ENCODE peak calls at places on chromosomes 13 and 19, in nine cellular contexts. B, G, D, T, A, Z, C, R and F are unnamed samples. For H3K9me3, the result is how much of the 10 kb centered on the place peaks cover.

GRCh38 chr13:75372517-75372916 is 109.5 kb downstream of the TBC1D4 start:
- DNase-seq in B (no peak), G (no peak), D (no peak), T (peak), A (no peak), Z (peak), C (no peak), R (no peak), F (no peak)

GRCh38 chr13:36026556-36026955 is 104.6 kb downstream of the DCLK1 start:
- DNase-seq in B (no peak), G (no peak), D (no peak), T (no peak), A (no peak), Z (no peak), C (no peak), R (no peak), F (no peak)

GRCh38 chr19:49666120-49666444 is 349 bp downstream of the BCL2L12 start:
- DNase-seq in B (no peak), G (no peak), D (no peak), T (no peak), A (no peak), Z (no peak), C (no peak), R (no peak), F (no peak)

GRCh38 chr13:73943137-73943964 is 190.9 kb downstream of the KLF12 start:
- DNase-seq in B (no peak), G (no peak), D (no peak), T (no peak), A (no peak), Z (no peak), C (no peak), R (no peak), F (no peak)

GRCh38 chr19:54189020-54189667 is at the start of gene MBOAT7:
- DNase-seq in B (no peak), G (no peak), D (no peak), T (no peak), A (no peak), Z (no peak), C (no peak), R (no peak), F (no peak)

GRCh38 chr13:53250272-53250875 is 221.8 kb downstream of the OLFM4 start:
- DNase-seq in B (no peak), G (no peak), D (no peak), T (peak), A (no peak), Z (peak), C (no peak), R (peak), F (no peak)

GRCh38 chr13:102680842-102681725 is 13.8 kb downstream of the METTL21C start:
- DNase-seq in B (no peak), G (no peak), D (no peak), T (no peak), A (no peak), Z (no peak), C (no peak), R (no peak), F (no peak)

GRCh38 chr13:26872444-26873173 is 112.0 kb upstream of the GPR12 start:
- DNase-seq in B (peak), G (peak), D (no peak), T (peak), A (peak), Z (no peak), C (no peak), R (peak), F (no peak)

GRCh38 chr13:84658881-84659661 is 776.8 kb upstream of the SLITRK1 start:
- DNase-seq in B (no peak), G (no peak), D (no peak), T (no peak), A (no peak), Z (no peak), C (no peak), R (no peak), F (no peak)

GRCh38 chr13:114285166-114285808 is 3.9 kb downstream of the UPF3A start:
- DNase-seq in B (no peak), G (no peak), D (no peak), T (no peak), A (peak), Z (no peak), C (no peak), R (no peak), F (no peak)

GRCh38 chr19:45404557-45405434 is at the start of gene PPP1R13L:
- DNase-seq in B (peak), G (peak), D (peak), T (peak), A (peak), Z (no peak), C (peak), R (peak), F (no peak)

GRCh38 chr19:40605201-40605971 is 4.2 kb downstream of the LTBP4 start:
- DNase-seq in B (peak), G (peak), D (peak), T (peak), A (peak), Z (no peak), C (peak), R (peak), F (no peak)

GRCh38 chr13:78317030-78317429 is 286.3 kb downstream of the POU4F1 start:
- DNase-seq in B (no peak), G (no peak), D (no peak), T (no peak), A (no peak), Z (no peak), C (no peak), R (no peak), F (no peak)

GRCh38 chr13:106361621-106362020 is 173.8 kb downstream of the EFNB2 start:
- DNase-seq in B (no peak), G (no peak), D (no peak), T (no peak), A (no peak), Z (no peak), C (no peak), R (no peak), F (no peak)

GRCh38 chr13:112056739-112057433 is 10.1 kb upstream of the SOX1 start:
- DNase-seq in B (no peak), G (no peak), D (no peak), T (no peak), A (peak), Z (no peak), C (no peak), R (no peak), F (no peak)

GRCh38 chr19:46759817-46760333 is 13.6 kb upstream of the STRN4 start:
- DNase-seq in B (no peak), G (no peak), D (peak), T (peak), A (no peak), Z (peak), C (no peak), R (no peak), F (no peak)

GRCh38 chr19:35459414-35460082 is 11.5 kb downstream of the FFAR2 start:
- DNase-seq in B (peak), G (peak), D (peak), T (peak), A (peak), Z (peak), C (peak), R (peak), F (no peak)

GRCh38 chr13:21232196-21232595 is 55.7 kb downstream of the MRPL57 start:
- DNase-seq in B (no peak), G (no peak), D (peak), T (no peak), A (no peak), Z (peak), C (no peak), R (no peak), F (peak)

GRCh38 chr19:39265321-39265916 is 2.8 kb upstream of the IFNL2 start:
- DNase-seq in B (no peak), G (no peak), D (no peak), T (no peak), A (no peak), Z (no peak), C (no peak), R (no peak), F (no peak)

GRCh38 chr13:45847554-45848224 is 3.9 kb downstream of the SIAH3 start:
- DNase-seq in B (peak), G (peak), D (no peak), T (peak), A (no peak), Z (peak), C (no peak), R (no peak), F (no peak)

GRCh38 chr13:41058229-41059070 is 2.9 kb upstream of the WBP4 start:
- DNase-seq in B (no peak), G (no peak), D (no peak), T (peak), A (no peak), Z (no peak), C (no peak), R (no peak), F (no peak)

GRCh38 chr13:23516190-23516589 is 54.0 kb upstream of the TNFRSF19 start:
- DNase-seq in B (no peak), G (no peak), D (no peak), T (no peak), A (no peak), Z (no peak), C (no peak), R (no peak), F (peak)

GRCh38 chr13:102597029-102598015 is 536 bp downstream of the TPP2 start:
- DNase-seq in B (peak), G (no peak), D (peak), T (peak), A (no peak), Z (no peak), C (peak), R (peak), F (no peak)

GRCh38 chr19:54164369-54165068 is 5.0 kb upstream of the LENG1 start:
- DNase-seq in B (peak), G (peak), D (no peak), T (peak), A (no peak), Z (peak), C (peak), R (peak), F (no peak)

GRCh38 chr13:85347251-85347650 is 452.0 kb downstream of the SLITRK6 start:
- DNase-seq in B (no peak), G (no peak), D (no peak), T (no peak), A (no peak), Z (no peak), C (no peak), R (no peak), F (no peak)

GRCh38 chr13:90594694-90595093 is 752.8 kb upstream of the MIR17HG start:
- DNase-seq in B (no peak), G (no peak), D (no peak), T (no peak), A (no peak), Z (no peak), C (no peak), R (no peak), F (no peak)

GRCh38 chr19:34350161-34350561 is 14.8 kb upstream of the GPI start:
- DNase-seq in B (no peak), G (no peak), D (no peak), T (no peak), A (no peak), Z (no peak), C (peak), R (no peak), F (no peak)

GRCh38 chr13:97125051-97125809 is 96.9 kb upstream of the MBNL2 start:
- DNase-seq in B (no peak), G (no peak), D (peak), T (peak), A (no peak), Z (peak), C (no peak), R (no peak), F (no peak)

GRCh38 chr19:48812094-48812929 is 1.5 kb upstream of the BCAT2 start:
- DNase-seq in B (peak), G (peak), D (peak), T (peak), A (peak), Z (peak), C (peak), R (peak), F (peak)

GRCh38 chr19:43636121-43636683 is 3.4 kb downstream of the CADM4 start:
- DNase-seq in B (no peak), G (no peak), D (no peak), T (peak), A (no peak), Z (no peak), C (no peak), R (no peak), F (no peak)

GRCh38 chr13:46905249-46905648 is 8.4 kb upstream of the HTR2A start:
- DNase-seq in B (no peak), G (no peak), D (no peak), T (no peak), A (no peak), Z (no peak), C (no peak), R (no peak), F (no peak)

GRCh38 chr13:97191615-97192014 is 30.5 kb upstream of the MBNL2 start:
- DNase-seq in B (no peak), G (no peak), D (no peak), T (no peak), A (no peak), Z (no peak), C (no peak), R (no peak), F (no peak)

GRCh38 chr19:51094696-51095279 is 12.1 kb upstream of the KLK14 start:
- DNase-seq in B (no peak), G (peak), D (no peak), T (no peak), A (no peak), Z (no peak), C (peak), R (no peak), F (no peak)

GRCh38 chr19:9615828-9616227 is 5.2 kb downstream of the ZNF561 start:
- DNase-seq in B (no peak), G (no peak), D (no peak), T (no peak), A (no peak), Z (no peak), C (no peak), R (no peak), F (no peak)

GRCh38 chr19:9608912-9609311 is 12.1 kb downstream of the ZNF561 start:
- DNase-seq in B (no peak), G (no peak), D (no peak), T (no peak), A (no peak), Z (no peak), C (no peak), R (no peak), F (no peak)

GRCh38 chr19:9610484-9611113 is 10.4 kb downstream of the ZNF561 start:
- DNase-seq in B (no peak), G (no peak), D (no peak), T (no peak), A (no peak), Z (no peak), C (no peak), R (no peak), F (no peak)
- H3K9me3 ChIP-seq in B (half or more), G (half or more), D (under half), T (under half), A (half or more), Z (half or more), C (under half), R (under half), F (half or more)

DNA sequence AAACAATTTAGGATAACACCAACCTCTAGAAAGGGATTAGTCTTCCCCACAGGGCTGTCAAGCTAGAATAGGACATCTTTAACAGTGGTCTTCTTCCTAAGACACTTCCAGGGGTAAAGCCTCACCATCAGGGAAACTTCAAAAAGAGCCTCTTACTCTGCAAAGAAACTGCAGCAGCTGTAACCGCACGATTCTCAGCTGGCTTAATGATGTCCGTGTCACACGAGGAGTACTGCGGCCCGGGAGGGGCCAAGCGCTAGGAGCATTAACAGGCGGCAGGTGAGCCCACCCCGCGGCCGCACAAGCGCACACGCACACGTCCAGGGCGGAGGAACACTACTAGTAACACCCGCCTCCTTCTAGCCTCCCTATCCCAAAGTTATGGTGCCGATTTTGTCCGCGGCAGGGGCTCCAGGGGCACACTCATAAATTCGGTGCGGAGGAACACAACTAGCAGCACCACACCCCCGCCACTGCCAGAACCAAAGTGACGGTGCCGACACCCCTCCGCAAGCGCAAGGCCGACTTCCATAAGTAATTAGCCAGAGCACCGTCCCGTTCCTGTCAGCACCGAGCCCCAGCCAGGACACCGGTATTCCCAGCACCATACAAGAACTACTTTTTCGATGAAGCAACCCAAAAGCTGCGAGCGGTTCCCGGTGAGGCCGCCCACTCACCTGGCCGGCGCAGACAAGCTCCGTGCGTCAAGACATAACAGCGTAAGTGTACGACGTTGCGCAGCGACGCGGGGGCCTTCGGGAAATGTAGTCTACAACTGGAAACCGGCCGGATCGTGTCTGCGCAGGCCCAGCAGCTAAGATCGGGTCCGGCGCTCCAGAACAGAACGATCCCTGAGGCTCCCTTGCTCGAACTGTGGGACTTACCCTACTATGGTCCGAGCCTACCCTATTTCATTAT is at the start of the genes ZNF540 and ZNF571:
- DNase-seq in B (peak), G (peak), D (peak), T (peak), A (peak), Z (peak), C (peak), R (peak), F (peak)
- TF ChIP-seq POLR2A in B (peak), G (no peak), D (peak), T (peak), A (no peak), Z (peak), C (peak), R (peak), F (no peak)

GRCh38 chr13:110319774-110320509 is 12.9 kb downstream of the COL4A2 start:
- DNase-seq in B (no peak), G (no peak), D (no peak), T (peak), A (no peak), Z (no peak), C (no peak), R (no peak), F (no peak)
- H3K27ac ChIP-seq in B (peak), G (peak), D (peak), T (peak), A (no peak), Z (peak), C (no peak), R (no peak), F (peak)

GRCh38 chr19:58002384-58003152 is at the start of gene ZNF606:
- DNase-seq in B (peak), G (peak), D (peak), T (peak), A (peak), Z (peak), C (peak), R (peak), F (peak)
- H3K9me3 ChIP-seq in B (half or more), G (half or more), D (under half), T (under half), A (half or more), Z (half or more), C (under half), R (under half), F (half or more)

GRCh38 chr13:99498304-99499161 is 2.7 kb upstream of the TM9SF2 start:
- DNase-seq in B (peak), G (peak), D (peak), T (peak), A (peak), Z (peak), C (peak), R (peak), F (peak)

GRCh38 chr13:99501135-99501951 is at the start of gene TM9SF2:
- DNase-seq in B (peak), G (peak), D (peak), T (peak), A (peak), Z (peak), C (peak), R (peak), F (peak)

GRCh38 chr13:99500839-99501134 is 485 bp upstream of the TM9SF2 start:
- DNase-seq in B (no peak), G (no peak), D (no peak), T (no peak), A (no peak), Z (no peak), C (no peak), R (no peak), F (no peak)

GRCh38 chr13:99495478-99496321 is 5.6 kb upstream of the TM9SF2 start:
- DNase-seq in B (no peak), G (no peak), D (no peak), T (no peak), A (no peak), Z (no peak), C (no peak), R (no peak), F (no peak)

GRCh38 chr13:99496322-99497142 is 4.7 kb upstream of the TM9SF2 start:
- DNase-seq in B (peak), G (peak), D (peak), T (peak), A (peak), Z (peak), C (peak), R (peak), F (no peak)
- TF ChIP-seq POLR2A in B (no peak), G (no peak), D (peak), T (no peak), A (no peak), Z (peak), C (peak), R (peak), F (no peak)

DNA sequence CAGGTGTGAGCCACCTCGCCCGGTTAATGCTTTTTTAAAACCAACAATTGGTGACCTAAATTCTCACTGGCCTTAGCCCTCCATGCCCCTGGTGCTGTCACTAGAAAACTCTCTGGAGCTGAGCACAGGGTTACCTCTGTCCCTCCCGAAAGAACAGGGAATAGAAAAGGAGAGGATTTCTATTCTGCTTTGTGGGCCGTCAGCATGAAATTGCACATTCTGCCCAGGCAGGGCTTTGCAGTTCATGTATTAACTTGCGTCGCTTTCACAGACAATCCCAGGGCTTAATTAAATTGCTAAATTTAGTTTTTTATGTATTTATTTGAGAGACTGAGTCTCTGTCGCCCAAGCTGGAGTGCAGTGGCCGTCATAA is 583 bp upstream of the ZNF480 start:
- DNase-seq in B (no peak), G (no peak), D (no peak), T (no peak), A (no peak), Z (no peak), C (no peak), R (no peak), F (no peak)
- H3K27ac ChIP-seq in B (peak), G (peak), D (peak), T (peak), A (peak), Z (peak), C (no peak), R (peak), F (peak)

GRCh38 chr13:38888309-38888708 is 102.3 kb downstream of the STOML3 start:
- DNase-seq in B (no peak), G (no peak), D (no peak), T (no peak), A (no peak), Z (no peak), C (no peak), R (no peak), F (no peak)
- H3K9me3 ChIP-seq in B (under half), G (under half), D (under half), T (under half), A (under half), Z (under half), C (under half), R (under half), F (under half)

GRCh38 chr19:4456566-4456842 is 1.1 kb downstream of the UBXN6 start:
- DNase-seq in B (peak), G (no peak), D (no peak), T (peak), A (peak), Z (no peak), C (no peak), R (no peak), F (no peak)
- TF ChIP-seq POLR2A in B (no peak), G (no peak), D (no peak), T (no peak), A (no peak), Z (no peak), C (no peak), R (peak), F (no peak)